ENCODE peak calls at places on chromosomes 13 and 19, in five cellular contexts. D is AG08395, X is fibroblast of lung, V is frontal cortex, S is activated T-cell treated with anti-CD3 and anti-CD28 coated beads for 4 hours. N is an unnamed sample.

GRCh38 chr13:69947577-69947976 is 160.0 kb upstream of the ATXN8OS start:
- DNase-seq in D (no peak), X (no peak), V (no peak), S (no peak), N (no peak)

GRCh38 chr19:40640744-40641143 is 39.6 kb downstream of the LTBP4 start:
- DNase-seq in D (no peak), S (no peak), X (peak), V (no peak), N (no peak)

GRCh38 chr13:50788551-50788950 is 54.9 kb downstream of the DLEU7 start:
- DNase-seq in S (no peak), X (no peak), V (no peak), D (peak), N (no peak)

GRCh38 chr19:16355293-16356043 is 30.8 kb downstream of the KLF2 start:
- DNase-seq in V (no peak), S (no peak), X (peak), D (no peak), N (no peak)

GRCh38 chr13:97321101-97321500 is 99.0 kb downstream of the MBNL2 start:
- DNase-seq in V (no peak), S (no peak), X (no peak), D (no peak), N (no peak)

GRCh38 chr19:2274937-2275535 is 6.9 kb downstream of the PEAK3 start:
- DNase-seq in X (peak), D (peak), S (no peak), V (peak), N (peak)

GRCh38 chr13:78679329-78679728 is 20.4 kb upstream of the OBI1 start:
- DNase-seq in V (no peak), X (peak), D (no peak), S (no peak), N (no peak)

GRCh38 chr19:4010808-4011110 is 3.2 kb downstream of the PIAS4 start:
- DNase-seq in X (no peak), D (no peak), S (no peak), V (peak), N (no peak)

GRCh38 chr19:6521718-6522646 is 8.8 kb upstream of the TNFSF9 start:
- DNase-seq in D (no peak), S (no peak), X (peak), V (no peak), N (peak)

GRCh38 chr19:40217921-40218890 is at the start of gene TTC9B:
- DNase-seq in V (peak), X (no peak), D (peak), S (no peak), N (peak)

GRCh38 chr13:93561553-93561952 is 334.9 kb downstream of the GPC6 start:
- DNase-seq in D (no peak), V (no peak), S (no peak), X (no peak), N (no peak)

GRCh38 chr13:24008679-24009078 is 111.4 kb upstream of the C1QTNF9B start:
- DNase-seq in V (no peak), D (peak), X (peak), S (no peak), N (peak)

GRCh38 chr19:29293292-29293691 is 80.3 kb upstream of the UQCRFS1 start:
- DNase-seq in V (no peak), S (no peak), X (no peak), D (no peak), N (no peak)

GRCh38 chr13:30376426-30377311 is 45.6 kb upstream of the UBE2L5 start:
- DNase-seq in S (peak), X (no peak), D (no peak), V (no peak), N (no peak)

GRCh38 chr13:71320452-71320851 is 546.6 kb downstream of the DACH1 start:
- DNase-seq in D (no peak), S (no peak), X (no peak), V (no peak), N (no peak)

GRCh38 chr19:9883231-9883758 is 48.2 kb downstream of the PIN1 start:
- DNase-seq in S (no peak), X (no peak), D (no peak), V (no peak), N (no peak)

GRCh38 chr13:107458269-107458668 is 757.1 kb downstream of the LIG4 start:
- DNase-seq in V (no peak), D (no peak), X (no peak), S (no peak), N (no peak)

GRCh38 chr19:24046550-24046949 is 40.4 kb upstream of the ZNF254 start:
- DNase-seq in D (no peak), S (no peak), X (no peak), V (no peak), N (no peak)

GRCh38 chr19:32322541-32322940 is 22.9 kb upstream of the ZNF507 start:
- DNase-seq in D (no peak), X (no peak), V (no peak), S (no peak), N (peak)

GRCh38 chr13:104357174-104357573 is 1291.0 kb upstream of the SLC10A2 start:
- DNase-seq in S (no peak), X (peak), V (no peak), D (no peak), N (no peak)

GRCh38 chr19:57803594-57804325 is 11.0 kb downstream of the ZNF552 start:
- DNase-seq in S (no peak), V (peak), X (peak), D (peak), N (peak)

GRCh38 chr19:27966390-27966816 is 1246.5 kb downstream of the UQCRFS1 start:
- DNase-seq in X (no peak), S (no peak), V (no peak), D (peak), N (no peak)

GRCh38 chr13:81760316-81760715 is 1419.4 kb upstream of the SPRY2 start:
- DNase-seq in V (no peak), X (no peak), S (no peak), D (no peak), N (no peak)

N was measured in MG63.